ENCODE peak calls at places on chromosome 4, in nine cellular contexts. F is HFF-Myc; X is choroid plexus epithelial cell; Z is CD8-positive, alpha-beta memory T cell; H is fibroblast of pulmonary artery; D is AG10803; J is cardiac muscle cell; N is K562; K is iPS DF 6.9. C is an unnamed sample.

GRCh38 chr4:165464813-165465381 is 86.1 kb downstream of the CPE start:
- DNase-seq in F (peak; percentile 20), X (peak; percentile 74), Z (no peak), H (peak; percentile 72), D (peak; percentile 57), J (peak; percentile 54), N (peak; percentile 60), K (no peak), C (peak; percentile 19)

GRCh38 chr4:119559044-119559647 is 69.5 kb downstream of the PDE5A start:
- DNase-seq in F (peak; percentile 46), X (peak; percentile 87), Z (no peak), H (peak; percentile 79), D (peak; percentile 70), J (peak; percentile 36), N (no peak), K (no peak), C (no peak)

GRCh38 chr4:77443941-77444340 is 161.7 kb upstream of the CXCL13 start:
- DNase-seq in F (no peak), X (peak; percentile 12), Z (no peak), H (peak; percentile 69), D (peak; percentile 77), J (no peak), N (no peak), K (no peak), C (no peak)

GRCh38 chr4:5749568-5749967 is 38.6 kb downstream of the EVC start:
- DNase-seq in F (no peak), X (no peak), Z (no peak), H (no peak), D (no peak), J (no peak), N (no peak), K (no peak), C (no peak)

GRCh38 chr4:84971319-84971932 is 4.9 kb upstream of the WDFY3 start:
- DNase-seq in F (no peak), X (peak; percentile 82), Z (no peak), H (peak; percentile 80), D (peak; percentile 73), J (peak; percentile 60), N (peak; percentile 11), K (no peak), C (peak; percentile 37)

GRCh38 chr4:67483868-67484602 is 61.3 kb downstream of the CENPC start:
- DNase-seq in F (peak; percentile 6), X (peak; percentile 92), Z (no peak), H (peak; percentile 31), D (peak; percentile 25), J (no peak), N (no peak), K (no peak), C (no peak)

GRCh38 chr4:87985097-87985886 is 9.8 kb downstream of the SPP1 start:
- DNase-seq in F (no peak), X (peak; percentile 56), Z (no peak), H (peak; percentile 48), D (peak; percentile 56), J (peak; percentile 57), N (no peak), K (no peak), C (no peak)

GRCh38 chr4:168932138-168932537 is 77.9 kb downstream of the CBR4 start:
- DNase-seq in F (no peak), X (no peak), Z (no peak), H (no peak), D (no peak), J (no peak), N (no peak), K (no peak), C (no peak)

GRCh38 chr4:138560448-138560847 is 318.3 kb upstream of the SLC7A11 start:
- DNase-seq in F (no peak), X (no peak), Z (no peak), H (no peak), D (no peak), J (no peak), N (peak; percentile 17), K (no peak), C (no peak)

GRCh38 chr4:28082686-28083390 is 1222.2 kb downstream of the STIM2 start:
- DNase-seq in F (no peak), X (peak; percentile 1), Z (no peak), H (no peak), D (peak; percentile 0), J (no peak), N (no peak), K (no peak), C (no peak)

GRCh38 chr4:98626350-98626749 is 32.1 kb downstream of the TSPAN5 start:
- DNase-seq in F (peak; percentile 70), X (peak; percentile 93), Z (no peak), H (peak; percentile 90), D (peak; percentile 81), J (no peak), N (no peak), K (no peak), C (no peak)

GRCh38 chr4:35970366-35970960 is 273.9 kb downstream of the ARAP2 start:
- DNase-seq in F (no peak), X (no peak), Z (no peak), H (no peak), D (no peak), J (no peak), N (no peak), K (no peak), C (no peak)

GRCh38 chr4:16123356-16124084 is 39.7 kb upstream of the PROM1 start:
- DNase-seq in F (no peak), X (no peak), Z (no peak), H (no peak), D (no peak), J (no peak), N (no peak), K (no peak), C (no peak)

GRCh38 chr4:103075435-103075893 is 1.1 kb downstream of the SLC9B2 start:
- DNase-seq in F (no peak), X (peak; percentile 63), Z (no peak), H (peak; percentile 47), D (peak; percentile 34), J (no peak), N (no peak), K (no peak), C (no peak)

DNA sequence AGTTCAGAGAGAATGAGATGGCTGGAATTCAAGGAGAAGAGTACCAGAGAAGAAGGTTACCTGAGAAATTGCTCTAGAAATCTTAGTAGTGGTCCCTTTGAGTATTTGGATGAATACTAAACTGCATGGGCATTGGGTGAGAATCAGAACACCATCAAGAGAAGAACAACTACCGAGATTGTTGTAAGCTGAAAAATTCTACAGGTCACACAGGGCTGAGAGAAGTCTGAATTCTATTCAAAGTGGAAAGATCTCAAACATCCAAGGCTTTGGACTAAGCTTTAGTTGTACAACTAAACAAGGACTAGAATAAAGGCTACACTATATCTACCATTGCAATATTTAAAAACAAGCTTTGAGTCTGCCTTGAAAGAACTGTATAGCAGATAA is 40.8 kb downstream of the LRBA start:
- DNase-seq in F (no peak), X (no peak), Z (no peak), H (no peak), D (no peak), J (no peak), N (no peak), K (no peak), C (no peak)
- H3K4me3 ChIP-seq in F (no peak overlapping the region), X (no peak overlapping the region), Z (no peak overlapping the region), H (no peak overlapping the region), D (no peak overlapping the region), J (no peak overlapping the region), N (no peak overlapping the region), K (no peak overlapping the region), C (no peak overlapping the region)

GRCh38 chr4:184811484-184812180 is 14.1 kb downstream of the ACSL1 start:
- DNase-seq in F (no peak), X (peak; percentile 72), Z (no peak), H (no peak), D (no peak), J (no peak), N (no peak), K (no peak), C (no peak)

GRCh38 chr4:184812651-184813181 is 13.1 kb downstream of the ACSL1 start:
- DNase-seq in F (no peak), X (peak; percentile 84), Z (no peak), H (peak; percentile 83), D (no peak), J (no peak), N (no peak), K (no peak), C (no peak)

GRCh38 chr4:184810720-184811119 is 15.0 kb downstream of the ACSL1 start:
- DNase-seq in F (no peak), X (no peak), Z (no peak), H (no peak), D (no peak), J (no peak), N (no peak), K (no peak), C (no peak)

GRCh38 chr4:184814686-184815045 is 11.1 kb downstream of the ACSL1 start:
- DNase-seq in F (no peak), X (no peak), Z (no peak), H (no peak), D (peak; percentile 33), J (no peak), N (no peak), K (no peak), C (no peak)

GRCh38 chr4:184812181-184812542 is 13.6 kb downstream of the ACSL1 start:
- DNase-seq in F (no peak), X (no peak), Z (no peak), H (no peak), D (no peak), J (no peak), N (no peak), K (no peak), C (no peak)
- H3K4me3 ChIP-seq in F (no peak overlapping the region), X (no peak overlapping the region), Z (no peak overlapping the region), H (no peak overlapping the region), D (no peak overlapping the region), J (no peak overlapping the region), N (no peak overlapping the region), K (no peak overlapping the region), C (no peak overlapping the region)

DNA sequence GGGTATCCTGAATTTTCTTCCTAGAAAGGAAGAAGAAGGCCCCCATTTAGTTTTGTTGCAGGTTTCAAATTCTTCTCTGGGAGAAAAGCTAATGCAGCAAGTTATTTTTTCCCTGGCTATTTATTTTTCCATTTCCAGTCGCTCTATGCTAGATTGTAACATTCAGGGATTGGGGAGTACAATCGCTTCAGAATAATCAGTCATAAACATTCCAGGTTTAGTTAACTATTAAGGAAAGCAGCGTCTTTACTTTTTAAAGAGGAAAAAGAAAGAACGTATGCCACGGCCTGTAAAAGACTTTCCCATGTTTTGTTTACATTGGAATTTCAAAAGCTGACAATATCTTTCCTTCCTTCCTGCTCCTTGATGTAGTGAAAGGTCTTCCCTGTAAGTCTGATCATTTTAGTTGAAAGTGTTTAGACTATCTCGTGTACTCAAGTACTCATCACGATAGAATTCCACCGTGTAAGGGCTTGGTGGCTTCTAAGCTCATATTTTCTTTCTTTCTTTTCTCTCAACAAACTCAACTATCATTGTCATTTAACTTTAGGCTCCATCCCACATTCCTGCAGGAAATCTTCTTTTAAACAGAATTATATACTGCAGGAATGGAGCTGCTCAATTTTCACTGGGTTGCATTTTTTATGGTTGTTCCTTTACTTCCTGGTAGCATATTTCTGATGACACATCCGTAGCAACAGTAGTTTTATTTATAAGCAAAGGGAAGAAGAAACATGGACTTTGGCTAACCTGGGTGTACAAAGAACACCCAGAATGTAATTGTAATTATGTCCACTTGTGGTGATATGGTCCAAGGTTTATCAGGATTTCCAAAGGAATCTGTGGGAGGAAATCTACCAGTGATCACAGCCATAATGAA is 213.1 kb upstream of the FAT1 start:
- DNase-seq in F (peak; percentile 61), X (peak; percentile 93), Z (no peak), H (peak; percentile 88), D (peak; percentile 89), J (no peak), N (no peak), K (no peak), C (no peak)
- H3K4me3 ChIP-seq in F (no peak overlapping the region), X (no peak overlapping the region), Z (no peak overlapping the region), H (no peak overlapping the region), D (no peak overlapping the region), J (no peak overlapping the region), N (no peak overlapping the region), K (no peak overlapping the region), C (no peak overlapping the region)

GRCh38 chr4:153465922-153466636 is at the start of gene TMEM131L:
- DNase-seq in F (no peak), X (peak; percentile 64), Z (peak; percentile 79), H (peak; percentile 64), D (peak; percentile 61), J (peak; percentile 88), N (peak; percentile 91), K (no peak), C (peak; percentile 50)
- H3K4me3 ChIP-seq in F (peak within 1 kb of the TSS; percentile 89), X (peak within 1 kb of the TSS; percentile 88), Z (peak within 1 kb of the TSS; percentile 84), H (peak within 1 kb of the TSS; percentile 84), D (peak within 1 kb of the TSS; percentile 83), J (peak within 1 kb of the TSS; percentile 68), N (peak within 1 kb of the TSS; percentile 83), K (peak within 1 kb of the TSS; percentile 82), C (peak within 1 kb of the TSS; percentile 87)

C was measured in Jurkat, Clone E6-1.